ENCODE peak calls at places on chromosome 16, in four cellular contexts. U is K562, P is HepG2, G is GM12878. B is an unnamed sample.

GRCh38 chr16:88631384-88631783 is 7.0 kb upstream of the IL17C start:
- DNase-seq in U (no peak), P (no peak), G (no peak), B (no peak)

GRCh38 chr16:54526916-54527315 is 240.3 kb upstream of the IRX3 start:
- DNase-seq in U (no peak), P (no peak), G (no peak), B (no peak)

GRCh38 chr16:73020409-73020884 is 27.5 kb downstream of the ZFHX3 start:
- DNase-seq in U (no peak), P (peak), G (no peak), B (peak)

GRCh38 chr16:30069575-30070462 is 4.3 kb downstream of the ALDOA start:
- DNase-seq in U (no peak), P (no peak), G (no peak), B (no peak)

GRCh38 chr16:84218176-84218776 is 21.5 kb downstream of the KCNG4 start:
- DNase-seq in U (no peak), P (no peak), G (no peak), B (no peak)

GRCh38 chr16:28549301-28549899 is 4.3 kb upstream of the SGF29 start:
- DNase-seq in U (no peak), P (peak), G (no peak), B (peak)

GRCh38 chr16:48383877-48384304 is 1.3 kb downstream of the SIAH1 start:
- DNase-seq in U (no peak), P (peak), G (no peak), B (no peak)

GRCh38 chr16:84183911-84184310 is 2.9 kb downstream of the TAF1C start:
- DNase-seq in U (no peak), P (no peak), G (no peak), B (peak)

GRCh38 chr16:87648236-87648635 is 45.9 kb downstream of the JPH3 start:
- DNase-seq in U (no peak), P (no peak), G (no peak), B (no peak)

GRCh38 chr16:20614201-20615141 is 38.3 kb upstream of the ACSM2B start:
- DNase-seq in U (no peak), P (no peak), G (no peak), B (no peak)

GRCh38 chr16:89201467-89202377 is 1.4 kb upstream of the SLC22A31 start:
- DNase-seq in U (peak), P (peak), G (no peak), B (peak)

GRCh38 chr16:4489030-4489429 is 12.8 kb downstream of the HMOX2 start:
- DNase-seq in U (no peak), P (no peak), G (no peak), B (no peak)

GRCh38 chr16:81155769-81156168 is 59.6 kb upstream of the GCSH start:
- DNase-seq in U (no peak), P (no peak), G (no peak), B (no peak)

GRCh38 chr16:81321039-81321438 is 6.3 kb downstream of the GAN start:
- DNase-seq in U (no peak), P (no peak), G (no peak), B (no peak)

GRCh38 chr16:1338119-1338730 is 4.8 kb downstream of the BAIAP3 start:
- DNase-seq in U (peak), P (peak), G (no peak), B (peak)

GRCh38 chr16:46972429-46972970 is 974 bp downstream of the DNAJA2 start:
- DNase-seq in U (no peak), P (peak), G (no peak), B (peak)

GRCh38 chr16:57736419-57737281 is 1.1 kb downstream of the KATNB1 start:
- DNase-seq in U (peak), P (peak), G (no peak), B (peak)

GRCh38 chr16:84443166-84443802 is 61.2 kb downstream of the MEAK7 start:
- DNase-seq in U (no peak), P (peak), G (no peak), B (no peak)

GRCh38 chr16:38941-39892 is 14.2 kb downstream of the POLR3K start:
- DNase-seq in U (no peak), P (no peak), G (peak), B (no peak)

GRCh38 chr16:49986351-49987124 is 38.5 kb upstream of the CNEP1R1 start:
- DNase-seq in U (no peak), P (peak), G (no peak), B (no peak)

GRCh38 chr16:85246973-85247372 is 134.7 kb upstream of the CIBAR2 start:
- DNase-seq in U (no peak), P (no peak), G (no peak), B (no peak)

GRCh38 chr16:77285676-77286075 is 86.5 kb downstream of the SYCE1L start:
- DNase-seq in U (no peak), P (no peak), G (no peak), B (no peak)

GRCh38 chr16:1533443-1533951 is at the start of gene TMEM204:
- DNase-seq in U (no peak), P (no peak), G (no peak), B (no peak)

GRCh38 chr16:11667824-11668589 is at the start of gene SNN:
- DNase-seq in U (peak), P (peak), G (no peak), B (peak)

GRCh38 chr16:82834156-82834758 is 207.5 kb downstream of the CDH13 start:
- DNase-seq in U (no peak), P (no peak), G (no peak), B (no peak)

GRCh38 chr16:66476328-66477027 is 49.4 kb downstream of the BEAN1 start:
- DNase-seq in U (peak), P (no peak), G (no peak), B (peak)
- TF ChIP-seq RAD21 in U (no peak), P (no peak), G (no peak), B (no peak)

GRCh38 chr16:31099860-31100638 is 5.5 kb upstream of the VKORC1 start:
- DNase-seq in U (no peak), P (peak), G (no peak), B (no peak)
- TF ChIP-seq ESRRA in U (no peak), P (no peak), G (no peak), B (no peak)

GRCh38 chr16:56695246-56695645 is 13.0 kb downstream of the MT1X start:
- DNase-seq in U (no peak), P (no peak), G (no peak), B (no peak)
- TF ChIP-seq RAD21 in U (no peak), P (no peak), G (no peak), B (no peak)

DNA sequence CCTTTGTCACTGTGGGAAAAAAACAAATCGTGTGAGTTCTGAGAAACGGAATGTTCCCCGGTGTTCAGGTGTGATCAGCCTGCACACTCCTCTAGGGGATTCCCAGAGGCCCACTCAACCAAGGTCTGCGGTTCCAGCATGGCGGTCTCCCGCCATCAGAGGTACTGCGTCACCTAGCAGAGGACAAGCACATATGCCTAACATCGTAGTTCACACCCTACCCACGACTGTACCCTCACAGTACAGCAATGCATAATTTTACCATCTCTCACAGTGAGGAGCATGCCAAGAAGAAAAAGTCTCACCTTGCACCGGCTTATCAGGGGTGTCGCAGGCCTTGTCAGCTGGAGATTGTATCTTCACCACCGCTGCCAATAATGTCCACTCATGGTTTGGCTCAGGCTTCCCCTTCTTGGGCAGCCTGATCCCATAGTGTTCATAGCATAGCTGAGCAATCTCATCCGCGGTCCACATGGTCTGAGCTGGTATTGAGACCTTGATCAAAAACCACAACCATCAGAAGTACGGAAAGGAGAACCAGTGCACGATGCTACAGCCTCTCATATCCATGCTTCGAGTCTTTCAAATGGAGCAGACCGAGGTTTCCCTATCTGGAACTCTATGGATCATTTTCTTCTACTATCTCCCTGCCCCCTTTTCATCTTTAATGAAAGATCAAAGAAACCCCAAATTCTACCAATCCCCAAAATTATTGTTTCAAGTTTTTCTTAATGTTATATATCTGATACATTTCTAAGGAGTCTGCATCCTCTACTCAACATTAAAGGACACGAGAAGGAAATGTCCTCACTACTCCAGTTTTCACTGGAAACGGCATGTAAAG is 2.5 kb downstream of the ADAT1 start:
- DNase-seq in U (peak), P (no peak), G (no peak), B (no peak)
- TF ChIP-seq ESRRA in U (peak), P (no peak), G (no peak), B (no peak)

DNA sequence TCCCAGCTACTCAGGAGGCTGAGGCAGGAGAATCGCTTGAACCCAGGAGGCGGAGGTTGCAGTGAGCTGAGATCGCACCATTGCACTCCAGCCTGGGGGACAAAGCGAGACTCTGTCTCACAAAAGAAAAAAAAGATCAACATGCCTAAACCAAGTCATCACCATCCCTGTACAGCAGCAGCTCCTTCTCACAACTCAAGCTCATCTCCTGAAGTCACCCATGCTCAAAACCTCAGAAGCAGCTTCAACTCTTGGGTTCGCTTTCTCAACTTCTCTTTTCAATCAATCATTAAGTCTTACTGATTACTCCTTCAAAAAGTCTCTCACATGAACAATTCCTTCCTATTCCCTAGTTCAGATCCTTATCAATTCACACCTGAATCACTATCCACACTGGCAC is 31.3 kb downstream of the PHLPP2 start:
- DNase-seq in U (no peak), P (no peak), G (no peak), B (no peak)
- TF ChIP-seq RAD21 in U (no peak), P (no peak), G (no peak), B (no peak)

GRCh38 chr16:74841469-74841868 is 66.8 kb upstream of the FA2H start:
- DNase-seq in U (no peak), P (no peak), G (no peak), B (no peak)

GRCh38 chr16:74841904-74842303 is 67.3 kb upstream of the FA2H start:
- DNase-seq in U (no peak), P (no peak), G (no peak), B (no peak)

GRCh38 chr16:74844041-74844826 is 69.6 kb upstream of the FA2H start:
- DNase-seq in U (no peak), P (no peak), G (no peak), B (no peak)

GRCh38 chr16:74846714-74847113 is 72.1 kb upstream of the FA2H start:
- DNase-seq in U (no peak), P (no peak), G (no peak), B (no peak)

GRCh38 chr16:74842413-74842812 is 67.8 kb upstream of the FA2H start:
- DNase-seq in U (no peak), P (no peak), G (no peak), B (no peak)
- TF ChIP-seq ESRRA in U (no peak), P (no peak), G (no peak), B (no peak)

B was measured in A549.